ENCODE peak calls at places on chromosomes 12 and 14, in ten cellular contexts. V, I, F, T, E, N, G, X, D and L are unnamed samples. For H3K4me1, the result is how much of the 10 kb centered on the place peaks cover.

GRCh38 chr14:53670701-53671100 is 285.9 kb downstream of the BMP4 start:
- DNase-seq in X (no peak), F (peak), N (no peak), V (no peak), T (no peak), E (no peak), I (no peak), G (no peak), D (peak), L (no peak)

GRCh38 chr14:101601603-101602465 is 40.5 kb downstream of the DIO3 start:
- DNase-seq in D (no peak), X (no peak), G (peak), T (no peak), N (peak), V (no peak), F (no peak), I (no peak), E (peak), L (no peak)

GRCh38 chr12:100987552-100988277 is 193.1 kb downstream of the ANO4 start:
- DNase-seq in X (no peak), D (peak), V (peak), N (no peak), T (no peak), I (no peak), G (no peak), E (no peak), F (peak), L (no peak)

GRCh38 chr12:120849765-120850164 is 54.4 kb downstream of the SPPL3 start:
- DNase-seq in E (no peak), I (no peak), T (no peak), G (no peak), N (no peak), F (peak), V (no peak), X (no peak), D (peak), L (no peak)

GRCh38 chr12:22312336-22312735 is 22.2 kb downstream of the ST8SIA1 start:
- DNase-seq in G (peak), V (no peak), D (peak), F (no peak), N (no peak), X (no peak), I (no peak), E (no peak), T (peak), L (peak)

GRCh38 chr12:93440043-93440835 is 1.5 kb downstream of the UBE2N start:
- DNase-seq in E (no peak), D (peak), F (no peak), G (no peak), V (no peak), I (no peak), N (no peak), X (no peak), T (no peak), L (no peak)

GRCh38 chr12:89695100-89695499 is 13.5 kb downstream of the ATP2B1 start:
- DNase-seq in T (no peak), N (no peak), G (no peak), D (peak), X (no peak), E (no peak), F (no peak), I (no peak), V (no peak), L (no peak)

GRCh38 chr12:93763746-93764147 is 86.6 kb downstream of the CRADD start:
- DNase-seq in F (no peak), G (no peak), I (no peak), D (peak), T (no peak), N (no peak), E (no peak), V (no peak), X (no peak), L (no peak)

GRCh38 chr12:19648173-19648572 is 208.9 kb downstream of the AEBP2 start:
- DNase-seq in T (no peak), E (no peak), N (no peak), G (no peak), F (no peak), V (no peak), D (no peak), I (no peak), X (no peak), L (no peak)

DNA sequence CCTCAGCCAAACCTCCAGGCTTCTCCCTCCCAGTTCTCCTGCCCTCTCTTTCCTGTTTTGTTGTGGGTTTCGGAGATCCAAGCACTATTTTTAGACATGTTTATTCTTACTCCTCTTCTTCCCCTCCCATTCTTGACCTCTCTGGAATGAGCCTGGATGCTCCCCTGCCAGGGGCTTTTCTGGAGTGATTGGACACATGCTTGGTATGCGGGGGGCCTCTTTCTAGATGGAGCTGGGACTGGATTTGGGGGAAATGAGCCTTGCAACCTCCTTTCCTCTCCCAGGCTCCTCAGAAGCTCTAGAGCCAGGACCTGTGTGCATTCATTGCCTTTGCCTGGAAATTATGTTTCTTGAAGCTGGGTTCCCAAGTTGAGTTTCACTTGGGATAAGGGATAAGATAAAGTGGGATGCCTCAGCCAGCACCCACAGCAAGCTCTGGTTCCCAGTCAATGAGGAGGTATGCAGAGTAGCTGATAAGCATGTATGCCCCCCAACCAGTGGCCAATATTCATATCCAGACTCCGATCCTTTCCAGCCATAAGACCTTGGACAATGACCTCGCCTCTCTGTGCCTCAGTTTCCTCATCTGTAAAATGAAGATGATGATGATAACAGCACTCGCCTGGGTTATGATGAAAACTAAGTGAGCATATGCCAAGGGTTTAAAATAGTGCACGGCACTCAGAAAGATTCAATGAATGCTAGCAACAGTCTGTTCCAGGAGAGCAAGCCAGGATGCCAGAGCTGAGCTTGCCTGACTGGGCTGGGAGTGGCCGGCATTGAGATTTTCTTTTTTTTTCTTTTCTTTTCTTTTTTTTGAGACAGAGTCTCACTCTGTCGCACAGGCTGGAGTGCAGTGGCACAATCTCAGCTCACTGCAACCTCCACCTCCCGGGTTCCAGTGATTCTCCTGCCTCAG is 97.8 kb downstream of the SCARB1 start:
- DNase-seq in E (no peak), N (no peak), V (no peak), I (no peak), F (no peak), T (no peak), X (no peak), G (no peak), D (peak), L (no peak)
- H3K4me1 ChIP-seq in E (under half), N (under half), V (under half), I (half or more), F (under half), T (under half), X (under half), G (under half), D (under half), L (under half)

GRCh38 chr12:132582582-132583279 is 27.7 kb downstream of the LRCOL1 start:
- DNase-seq in G (no peak), N (no peak), T (no peak), E (no peak), V (no peak), D (no peak), X (no peak), I (no peak), F (no peak), L (no peak)

GRCh38 chr12:132583311-132583710 is 27.1 kb downstream of the LRCOL1 start:
- DNase-seq in F (no peak), V (no peak), E (no peak), T (no peak), X (no peak), D (no peak), N (no peak), I (no peak), G (no peak), L (no peak)

GRCh38 chr12:132580701-132581292 is 29.6 kb downstream of the LRCOL1 start:
- DNase-seq in E (no peak), D (no peak), N (no peak), G (no peak), T (no peak), I (no peak), V (no peak), F (no peak), X (no peak), L (no peak)

GRCh38 chr12:132581348-132582057 is 28.9 kb downstream of the LRCOL1 start:
- DNase-seq in F (no peak), X (no peak), I (no peak), E (no peak), G (no peak), T (no peak), V (no peak), D (no peak), N (no peak), L (no peak)

GRCh38 chr12:132582058-132582420 is 28.3 kb downstream of the LRCOL1 start:
- DNase-seq in X (no peak), N (no peak), G (no peak), E (no peak), I (peak), T (no peak), D (no peak), V (no peak), F (no peak), L (peak)
- H3K4me3 ChIP-seq in X (no peak), N (no peak), G (peak), E (peak), I (peak), T (no peak), D (no peak), V (no peak), F (no peak), L (no peak)

GRCh38 chr14:61416587-61416986 is 95.2 kb downstream of the PRKCH start:
- DNase-seq in E (no peak), I (no peak), D (no peak), F (no peak), V (no peak), T (no peak), X (no peak), N (no peak), G (no peak), L (no peak)

GRCh38 chr14:61419201-61419600 is 97.8 kb downstream of the PRKCH start:
- DNase-seq in G (no peak), I (no peak), D (no peak), X (no peak), V (no peak), F (no peak), T (no peak), N (no peak), E (no peak), L (no peak)

GRCh38 chr14:61418749-61419148 is 97.4 kb downstream of the PRKCH start:
- DNase-seq in G (no peak), E (no peak), T (no peak), V (no peak), D (no peak), I (no peak), N (no peak), X (no peak), F (no peak), L (no peak)

GRCh38 chr14:61417890-61418455 is 96.6 kb downstream of the PRKCH start:
- DNase-seq in F (no peak), D (no peak), I (no peak), X (no peak), V (no peak), T (no peak), G (no peak), E (no peak), N (no peak), L (no peak)

GRCh38 chr14:61417141-61417540 is 95.8 kb downstream of the PRKCH start:
- DNase-seq in G (no peak), T (no peak), I (no peak), F (no peak), N (no peak), V (no peak), D (no peak), X (no peak), E (no peak), L (no peak)
- H3K27ac ChIP-seq in G (peak), T (no peak), I (no peak), F (no peak), N (no peak), V (no peak), D (no peak), X (no peak), E (no peak), L (peak)

DNA sequence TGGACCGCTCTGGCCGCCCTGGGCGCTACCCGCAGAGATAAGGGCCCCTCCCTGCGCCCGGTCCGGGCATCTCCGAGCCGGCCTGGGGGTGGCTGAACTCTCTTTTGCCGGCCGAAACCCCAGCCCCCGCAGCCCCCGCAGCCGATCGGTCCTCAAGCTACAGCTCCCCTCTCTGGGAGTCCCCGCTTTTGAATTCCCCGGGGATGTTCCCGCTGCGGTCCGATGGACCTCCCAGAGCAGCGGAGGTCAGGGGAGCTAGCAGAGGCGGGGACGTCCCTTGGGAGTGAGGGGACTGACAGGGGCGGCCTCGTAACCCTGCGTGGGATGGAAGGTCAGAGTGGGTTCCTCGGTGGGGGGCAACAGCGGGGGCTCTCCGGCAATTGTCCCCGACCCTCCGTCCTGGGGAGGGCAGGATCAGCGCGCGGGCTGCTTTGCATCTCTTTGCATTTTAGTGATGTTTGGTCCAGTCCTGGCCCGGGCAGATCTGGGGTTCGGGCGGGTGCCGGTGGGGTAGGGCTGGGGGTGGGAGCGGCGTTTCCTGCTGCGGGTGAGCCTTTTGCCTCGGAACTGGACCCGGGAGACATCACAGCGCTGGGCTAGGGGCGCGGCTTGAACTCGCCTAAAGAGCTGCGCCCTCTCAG is at the start of gene CRIP1:
- DNase-seq in V (no peak), E (no peak), G (peak), F (no peak), I (no peak), N (no peak), T (peak), X (no peak), D (no peak), L (peak)
- H3K4me1 ChIP-seq in V (under half), E (half or more), G (half or more), F (half or more), I (half or more), N (half or more), T (under half), X (half or more), D (under half), L (half or more)

DNA sequence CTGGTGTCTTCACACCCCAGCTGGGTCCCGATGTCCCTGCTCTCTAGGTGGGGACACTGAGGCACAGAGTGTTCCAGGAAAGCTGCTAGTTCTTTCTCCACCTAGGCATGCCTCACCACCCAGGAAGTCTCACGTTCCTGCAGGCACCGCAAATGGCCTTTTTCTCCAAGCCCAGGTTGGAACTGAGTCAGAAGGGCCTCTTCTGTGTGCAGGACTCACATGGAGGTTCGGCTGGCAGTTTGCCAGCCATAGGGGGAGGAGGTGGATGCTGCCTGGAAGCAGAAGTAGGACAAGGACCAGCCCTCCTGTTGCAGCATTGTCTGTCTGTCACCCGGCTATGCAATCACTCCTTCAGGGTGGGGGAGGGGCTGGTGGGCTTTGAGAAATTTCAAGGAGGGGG is 120.7 kb downstream of the PHETA1 start:
- DNase-seq in X (no peak), V (no peak), N (no peak), F (peak), E (no peak), G (no peak), I (no peak), D (peak), T (no peak), L (no peak)
- H3K4me3 ChIP-seq in X (no peak), V (no peak), N (no peak), F (no peak), E (no peak), G (no peak), I (no peak), D (no peak), T (no peak), L (no peak)

GRCh38 chr14:93075891-93076290 is 39.8 kb downstream of the ITPK1 start:
- DNase-seq in F (no peak), I (no peak), V (no peak), T (no peak), D (no peak), N (no peak), X (no peak), E (no peak), G (no peak), L (no peak)
- H3K27ac ChIP-seq in F (no peak), I (no peak), V (no peak), T (no peak), D (no peak), N (no peak), X (no peak), E (no peak), G (peak), L (no peak)

GRCh38 chr12:6074979-6075585 is 49.4 kb downstream of the VWF start:
- DNase-seq in X (peak), I (no peak), G (peak), N (peak), V (no peak), F (peak), T (peak), E (peak), D (peak), L (peak)
- H3K4me1 ChIP-seq in X (under half), I (under half), G (half or more), N (under half), V (under half), F (under half), T (under half), E (under half), D (under half), L (half or more)

GRCh38 chr14:106276326-106277267 is 750.2 kb downstream of the TMEM121 start:
- DNase-seq in X (peak), F (no peak), D (no peak), G (no peak), T (no peak), V (no peak), I (no peak), N (peak), E (no peak), L (no peak)

GRCh38 chr14:106277503-106277902 is 751.1 kb downstream of the TMEM121 start:
- DNase-seq in G (no peak), X (peak), V (no peak), T (no peak), D (no peak), F (no peak), I (no peak), N (no peak), E (peak), L (no peak)
- H3K4me3 ChIP-seq in G (no peak), X (no peak), V (no peak), T (no peak), D (no peak), F (no peak), I (no peak), N (no peak), E (no peak), L (no peak)

GRCh38 chr14:68217891-68218290 is 398.3 kb downstream of the RAD51B start:
- DNase-seq in X (no peak), I (no peak), E (no peak), V (no peak), G (no peak), D (no peak), T (no peak), F (no peak), N (no peak), L (no peak)
- H3K27ac ChIP-seq in X (no peak), I (peak), E (no peak), V (no peak), G (no peak), D (no peak), T (no peak), F (no peak), N (no peak), L (no peak)

GRCh38 chr14:99201351-99202073 is 70.5 kb downstream of the BCL11B start:
- DNase-seq in N (no peak), F (no peak), T (no peak), E (no peak), V (no peak), X (peak), G (no peak), D (no peak), I (no peak), L (no peak)
- H3K4me1 ChIP-seq in N (half or more), F (under half), T (under half), E (under half), V (under half), X (half or more), G (under half), D (under half), I (under half), L (under half)